ENCODE peak calls at places on chromosome 3, in four cellular contexts. D is adipocyte, F is H7, O is MM.1S. H is an unnamed sample.
A peak's percentile ranks its signal among the peaks of the same experiment; 100 is the strongest.

GRCh38 chr3:129836381-129837056 is 57.0 kb downstream of the TMCC1 start:
- DNase-seq in D (peak; percentile 69), F (peak; percentile 28), O (no peak), H (no peak)

GRCh38 chr3:16824085-16824696 is 60.6 kb upstream of the PLCL2 start:
- DNase-seq in D (no peak), F (no peak), O (peak; percentile 94), H (no peak)

GRCh38 chr3:37694236-37694635 is 167.4 kb upstream of the CTDSPL start:
- DNase-seq in D (peak; percentile 7), F (no peak), O (no peak), H (no peak)

GRCh38 chr3:33543600-33543999 is 103.4 kb upstream of the UBP1 start:
- DNase-seq in D (no peak), F (no peak), O (no peak), H (no peak)

GRCh38 chr3:11212301-11212613 is 58.0 kb downstream of the HRH1 start:
- DNase-seq in D (peak; percentile 66), F (no peak), O (no peak), H (no peak)

GRCh38 chr3:184740509-184741258 is 28.8 kb upstream of the MAGEF1 start:
- DNase-seq in D (peak; percentile 58), F (no peak), O (no peak), H (no peak)

GRCh38 chr3:147945968-147946519 is 536.9 kb downstream of the ZIC1 start:
- DNase-seq in D (peak; percentile 95), F (peak; percentile 17), O (peak; percentile 70), H (peak; percentile 96)

GRCh38 chr3:182420741-182421140 is 372.6 kb upstream of the ATP11B start:
- DNase-seq in D (no peak), F (no peak), O (no peak), H (no peak)

GRCh38 chr3:69084326-69084667 is 440 bp upstream of the ARL6IP5 start:
- DNase-seq in D (peak; percentile 87), F (no peak), O (no peak), H (no peak)
- H3K4me3 ChIP-seq in D (peak overlapping the region; percentile 95), F (no peak overlapping the region), O (peak overlapping the region; percentile 93), H (peak overlapping the region; percentile 81)

GRCh38 chr3:52769786-52770445 is 824 bp downstream of the NEK4 start:
- DNase-seq in D (peak; percentile 29), F (peak; percentile 51), O (peak; percentile 20), H (no peak)
- H3K4me3 ChIP-seq in D (peak overlapping the region; percentile 96), F (peak overlapping the region; percentile 81), O (peak overlapping the region; percentile 81), H (peak overlapping the region; percentile 83)

DNA sequence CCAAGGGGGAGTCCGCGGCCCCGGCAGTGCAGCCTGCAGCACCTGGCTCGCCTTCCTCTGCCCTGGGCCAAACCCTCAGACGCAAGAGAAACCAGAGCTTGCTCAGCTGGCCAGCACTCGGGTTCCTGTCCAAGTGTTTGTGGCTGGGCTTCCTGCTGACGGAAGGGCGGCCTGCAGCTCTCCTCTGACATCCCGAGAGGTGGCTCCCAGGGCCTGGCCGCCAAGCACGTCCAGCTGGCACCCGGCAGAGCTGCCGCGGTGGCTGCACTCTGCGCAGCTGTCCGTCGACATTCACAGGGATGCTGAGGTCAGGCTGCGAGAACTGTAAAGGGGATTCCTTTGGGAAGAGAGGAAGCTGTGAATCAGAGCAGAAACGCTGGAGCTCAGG is 85.6 kb downstream of the CPN2 start:
- DNase-seq in D (peak; percentile 61), F (no peak), O (peak; percentile 48), H (no peak)
- H3K4me3 ChIP-seq in D (peak overlapping the region; percentile 61), F (no peak overlapping the region), O (no peak overlapping the region), H (no peak overlapping the region)

GRCh38 chr3:119812491-119813058 is 30.7 kb downstream of the NR1I2 start:
- DNase-seq in D (no peak), F (no peak), O (no peak), H (no peak)

GRCh38 chr3:119819806-119820205 is 37.9 kb downstream of the NR1I2 start:
- DNase-seq in D (no peak), F (no peak), O (no peak), H (no peak)

GRCh38 chr3:119817964-119818363 is 36.1 kb downstream of the NR1I2 start:
- DNase-seq in D (no peak), F (no peak), O (no peak), H (no peak)

GRCh38 chr3:119817071-119817470 is 35.2 kb downstream of the NR1I2 start:
- DNase-seq in D (no peak), F (no peak), O (no peak), H (no peak)

DNA sequence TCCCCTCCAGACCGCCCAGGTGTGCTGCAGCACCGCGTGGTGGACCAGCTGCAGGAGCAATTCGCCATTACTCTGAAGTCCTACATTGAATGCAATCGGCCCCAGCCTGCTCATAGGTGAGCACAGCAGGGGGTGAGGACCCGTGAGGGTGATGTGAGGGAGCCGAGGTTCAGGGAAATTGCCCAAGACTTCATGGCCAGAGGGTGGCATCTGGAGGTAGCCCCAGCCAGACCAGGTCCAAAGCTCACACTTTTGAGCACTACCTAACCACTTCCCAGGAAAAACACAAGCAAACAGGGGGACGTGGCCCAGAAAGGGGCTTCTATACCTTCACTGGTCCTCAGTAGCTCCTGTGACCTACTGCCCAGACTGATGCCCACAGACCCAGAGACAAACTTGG is 33.8 kb downstream of the NR1I2 start:
- DNase-seq in D (no peak), F (no peak), O (no peak), H (no peak)
- H3K4me3 ChIP-seq in D (no peak overlapping the region), F (no peak overlapping the region), O (no peak overlapping the region), H (no peak overlapping the region)

DNA sequence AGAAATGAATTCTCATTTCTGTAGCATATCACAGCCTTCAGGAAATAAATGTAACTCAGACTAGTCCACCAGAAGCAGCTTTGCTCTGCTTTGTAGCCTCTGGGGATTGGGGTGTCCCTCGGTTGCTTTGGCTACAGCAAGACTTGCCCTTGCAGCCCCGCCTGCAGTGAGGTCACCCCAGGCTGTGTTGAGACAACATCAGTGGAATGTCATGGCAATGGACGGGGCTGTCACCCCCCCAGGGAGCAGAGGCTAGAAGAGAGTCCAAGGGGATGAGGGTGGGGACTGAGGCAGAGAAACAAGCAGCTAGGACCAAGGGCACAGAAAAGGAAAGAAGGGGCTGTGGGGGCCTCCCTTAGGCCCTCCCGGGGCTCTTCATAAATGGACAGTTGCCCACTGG is 854 bp downstream of the CLEC3B start:
- DNase-seq in D (peak; percentile 60), F (peak; percentile 57), O (no peak), H (no peak)
- H3K4me3 ChIP-seq in D (peak overlapping the region; percentile 76), F (no peak overlapping the region), O (no peak overlapping the region), H (no peak overlapping the region)

GRCh38 chr3:105767776-105768175 is 101.0 kb downstream of the CBLB start:
- DNase-seq in D (no peak), F (no peak), O (no peak), H (no peak)
- H3K4me3 ChIP-seq in D (no peak overlapping the region), F (no peak overlapping the region), O (no peak overlapping the region), H (no peak overlapping the region)

GRCh38 chr3:144229973-144230372 is 258.4 kb downstream of the DIPK2A start:
- DNase-seq in D (no peak), F (no peak), O (no peak), H (no peak)

DNA sequence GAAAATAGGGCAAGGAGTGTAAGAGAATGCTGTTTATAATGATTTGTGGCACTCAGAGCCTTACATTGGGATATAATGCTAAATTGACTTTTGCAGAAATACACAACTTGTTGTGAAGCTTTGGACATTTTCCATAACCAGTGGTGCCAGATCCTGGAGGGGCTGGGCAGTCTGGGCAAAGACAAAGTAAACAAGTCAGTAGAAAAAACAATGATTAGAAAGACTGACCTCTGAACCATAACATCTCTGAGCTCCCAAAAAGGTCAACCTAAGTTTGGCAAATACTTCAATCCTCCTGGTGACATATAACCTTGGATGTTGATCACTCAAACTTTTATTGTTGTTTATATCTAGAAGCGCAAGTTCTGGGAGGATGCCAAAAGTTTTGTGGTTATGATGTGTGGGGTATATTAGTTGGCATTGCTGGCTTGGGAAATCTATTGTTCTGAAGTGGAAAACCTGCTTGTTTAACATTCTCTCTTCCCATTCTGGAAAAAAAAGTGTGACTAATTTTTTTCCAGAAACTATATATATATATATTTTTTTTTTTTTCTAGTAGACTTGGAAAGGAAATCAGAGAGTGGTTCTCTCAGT is 257.7 kb downstream of the DIPK2A start:
- DNase-seq in D (no peak), F (no peak), O (no peak), H (no peak)
- H3K4me3 ChIP-seq in D (no peak overlapping the region), F (no peak overlapping the region), O (no peak overlapping the region), H (no peak overlapping the region)

GRCh38 chr3:2099028-2099671 is 484 bp downstream of the CNTN4 start:
- DNase-seq in D (no peak), F (peak; percentile 73), O (no peak), H (no peak)
- H3K4me3 ChIP-seq in D (no peak overlapping the region), F (peak overlapping the region; percentile 62), O (peak overlapping the region; percentile 74), H (peak overlapping the region; percentile 81)

GRCh38 chr3:65884072-65884471 is 154.6 kb downstream of the MAGI1 start:
- DNase-seq in D (no peak), F (no peak), O (no peak), H (no peak)
- H3K4me3 ChIP-seq in D (no peak overlapping the region), F (no peak overlapping the region), O (no peak overlapping the region), H (peak overlapping the region; percentile 45)

GRCh38 chr3:114460459-114460858 is 166.6 kb downstream of the TIGIT start:
- DNase-seq in D (no peak), F (no peak), O (peak; percentile 69), H (no peak)
- H3K4me3 ChIP-seq in D (no peak overlapping the region), F (no peak overlapping the region), O (no peak overlapping the region), H (no peak overlapping the region)